ENCODE peak calls at places on chromosomes 5 and 9, in eight cellular contexts. One of them, this sample, is unnamed.

GRCh38 chr5:65819215-65819904 is 97.4 kb downstream of the NLN start:
- DNase-seq in MCF 10A: no peak
- DNase-seq in left ventricle myocardium inferior: no peak
- DNase-seq in body of pancreas: no peak
- DNase-seq in HCEC 1CT: no peak
- DNase-seq in stromal cell of bone marrow: no peak
- DNase-seq in ureter: no peak
- DNase-seq in activated CD4-positive, alpha-beta T cell treated with anti-CD3 and anti-CD28 coated beads, Interleukin-2, amount 50 U/mL, for 48 hours: no peak
- DNase-seq in this sample: no peak

GRCh38 chr9:72327631-72328030 is 37.4 kb downstream of the ZFAND5 start:
- DNase-seq in activated CD4-positive, alpha-beta T cell treated with anti-CD3 and anti-CD28 coated beads, Interleukin-2, amount 50 U/mL, for 48 hours: no peak
- DNase-seq in stromal cell of bone marrow: no peak
- DNase-seq in body of pancreas: no peak
- DNase-seq in MCF 10A: no peak
- DNase-seq in HCEC 1CT: no peak
- DNase-seq in left ventricle myocardium inferior: no peak
- DNase-seq in ureter: no peak
- DNase-seq in this sample: no peak

GRCh38 chr5:133680830-133681555 is 68.7 kb upstream of the FSTL4 start:
- DNase-seq in ureter: no peak
- DNase-seq in MCF 10A: no peak
- DNase-seq in HCEC 1CT: no peak
- DNase-seq in left ventricle myocardium inferior: no peak
- DNase-seq in activated CD4-positive, alpha-beta T cell treated with anti-CD3 and anti-CD28 coated beads, Interleukin-2, amount 50 U/mL, for 48 hours: no peak
- DNase-seq in stromal cell of bone marrow: no peak
- DNase-seq in body of pancreas: no peak
- DNase-seq in this sample: no peak

GRCh38 chr5:21058290-21058689 is 1070.3 kb upstream of the CDH18 start:
- DNase-seq in MCF 10A: no peak
- DNase-seq in left ventricle myocardium inferior: no peak
- DNase-seq in HCEC 1CT: no peak
- DNase-seq in body of pancreas: no peak
- DNase-seq in stromal cell of bone marrow: no peak
- DNase-seq in ureter: no peak
- DNase-seq in activated CD4-positive, alpha-beta T cell treated with anti-CD3 and anti-CD28 coated beads, Interleukin-2, amount 50 U/mL, for 48 hours: no peak
- DNase-seq in this sample: no peak

GRCh38 chr5:139696894-139697658 is 48.9 kb downstream of the CXXC5 start:
- DNase-seq in stromal cell of bone marrow: peak
- DNase-seq in activated CD4-positive, alpha-beta T cell treated with anti-CD3 and anti-CD28 coated beads, Interleukin-2, amount 50 U/mL, for 48 hours: peak
- DNase-seq in MCF 10A: no peak
- DNase-seq in left ventricle myocardium inferior: peak
- DNase-seq in ureter: peak
- DNase-seq in body of pancreas: peak
- DNase-seq in HCEC 1CT: peak
- DNase-seq in this sample: peak

GRCh38 chr5:135493406-135494180 is 41.4 kb upstream of the TIFAB start:
- DNase-seq in MCF 10A: peak
- DNase-seq in ureter: peak
- DNase-seq in activated CD4-positive, alpha-beta T cell treated with anti-CD3 and anti-CD28 coated beads, Interleukin-2, amount 50 U/mL, for 48 hours: no peak
- DNase-seq in body of pancreas: no peak
- DNase-seq in left ventricle myocardium inferior: no peak
- DNase-seq in HCEC 1CT: peak
- DNase-seq in stromal cell of bone marrow: peak
- DNase-seq in this sample: no peak

GRCh38 chr5:10652151-10652550 is 88.3 kb downstream of the ANKRD33B start:
- DNase-seq in left ventricle myocardium inferior: no peak
- DNase-seq in MCF 10A: no peak
- DNase-seq in stromal cell of bone marrow: no peak
- DNase-seq in body of pancreas: no peak
- DNase-seq in HCEC 1CT: no peak
- DNase-seq in ureter: no peak
- DNase-seq in activated CD4-positive, alpha-beta T cell treated with anti-CD3 and anti-CD28 coated beads, Interleukin-2, amount 50 U/mL, for 48 hours: no peak
- DNase-seq in this sample: no peak

GRCh38 chr5:1526681-1527131 is 2.9 kb upstream of the LPCAT1 start:
- DNase-seq in ureter: peak
- DNase-seq in left ventricle myocardium inferior: no peak
- DNase-seq in stromal cell of bone marrow: no peak
- DNase-seq in HCEC 1CT: no peak
- DNase-seq in MCF 10A: no peak
- DNase-seq in activated CD4-positive, alpha-beta T cell treated with anti-CD3 and anti-CD28 coated beads, Interleukin-2, amount 50 U/mL, for 48 hours: no peak
- DNase-seq in body of pancreas: no peak
- DNase-seq in this sample: no peak

GRCh38 chr9:91758491-91758981 is 191.5 kb downstream of the ROR2 start:
- DNase-seq in left ventricle myocardium inferior: no peak
- DNase-seq in stromal cell of bone marrow: peak
- DNase-seq in body of pancreas: peak
- DNase-seq in activated CD4-positive, alpha-beta T cell treated with anti-CD3 and anti-CD28 coated beads, Interleukin-2, amount 50 U/mL, for 48 hours: peak
- DNase-seq in HCEC 1CT: peak
- DNase-seq in ureter: no peak
- DNase-seq in MCF 10A: peak
- DNase-seq in this sample: peak

GRCh38 chr5:139212484-139212883 is 14.3 kb upstream of the SIL1 start:
- DNase-seq in stromal cell of bone marrow: no peak
- DNase-seq in MCF 10A: no peak
- DNase-seq in body of pancreas: no peak
- DNase-seq in left ventricle myocardium inferior: no peak
- DNase-seq in activated CD4-positive, alpha-beta T cell treated with anti-CD3 and anti-CD28 coated beads, Interleukin-2, amount 50 U/mL, for 48 hours: no peak
- DNase-seq in HCEC 1CT: no peak
- DNase-seq in ureter: no peak
- DNase-seq in this sample: no peak

GRCh38 chr9:83384214-83384613 is 154.0 kb downstream of the FRMD3 start:
- DNase-seq in stromal cell of bone marrow: no peak
- DNase-seq in ureter: no peak
- DNase-seq in body of pancreas: no peak
- DNase-seq in left ventricle myocardium inferior: no peak
- DNase-seq in activated CD4-positive, alpha-beta T cell treated with anti-CD3 and anti-CD28 coated beads, Interleukin-2, amount 50 U/mL, for 48 hours: no peak
- DNase-seq in MCF 10A: no peak
- DNase-seq in HCEC 1CT: no peak
- DNase-seq in this sample: no peak

GRCh38 chr9:91162311-91162710 is 199.4 kb downstream of the AUH start:
- DNase-seq in body of pancreas: no peak
- DNase-seq in activated CD4-positive, alpha-beta T cell treated with anti-CD3 and anti-CD28 coated beads, Interleukin-2, amount 50 U/mL, for 48 hours: no peak
- DNase-seq in MCF 10A: peak
- DNase-seq in stromal cell of bone marrow: peak
- DNase-seq in ureter: no peak
- DNase-seq in HCEC 1CT: peak
- DNase-seq in left ventricle myocardium inferior: no peak
- DNase-seq in this sample: no peak

GRCh38 chr5:179803651-179804598 is 2.7 kb downstream of the MGAT4B start:
- DNase-seq in stromal cell of bone marrow: no peak
- DNase-seq in HCEC 1CT: no peak
- DNase-seq in ureter: peak
- DNase-seq in body of pancreas: no peak
- DNase-seq in left ventricle myocardium inferior: no peak
- DNase-seq in activated CD4-positive, alpha-beta T cell treated with anti-CD3 and anti-CD28 coated beads, Interleukin-2, amount 50 U/mL, for 48 hours: peak
- DNase-seq in MCF 10A: no peak
- DNase-seq in this sample: no peak

GRCh38 chr5:172659909-172660628 is 19.0 kb downstream of the NEURL1B start:
- DNase-seq in activated CD4-positive, alpha-beta T cell treated with anti-CD3 and anti-CD28 coated beads, Interleukin-2, amount 50 U/mL, for 48 hours: no peak
- DNase-seq in left ventricle myocardium inferior: peak
- DNase-seq in stromal cell of bone marrow: no peak
- DNase-seq in ureter: peak
- DNase-seq in body of pancreas: peak
- DNase-seq in MCF 10A: no peak
- DNase-seq in HCEC 1CT: peak
- DNase-seq in this sample: no peak

GRCh38 chr9:88954073-88954472 is 37.2 kb upstream of the S1PR3 start:
- DNase-seq in stromal cell of bone marrow: no peak
- DNase-seq in ureter: no peak
- DNase-seq in body of pancreas: no peak
- DNase-seq in MCF 10A: peak
- DNase-seq in HCEC 1CT: no peak
- DNase-seq in activated CD4-positive, alpha-beta T cell treated with anti-CD3 and anti-CD28 coated beads, Interleukin-2, amount 50 U/mL, for 48 hours: no peak
- DNase-seq in left ventricle myocardium inferior: no peak
- DNase-seq in this sample: no peak

GRCh38 chr5:67160985-67161384 is 35.6 kb downstream of the CD180 start:
- DNase-seq in stromal cell of bone marrow: peak
- DNase-seq in activated CD4-positive, alpha-beta T cell treated with anti-CD3 and anti-CD28 coated beads, Interleukin-2, amount 50 U/mL, for 48 hours: no peak
- DNase-seq in body of pancreas: no peak
- DNase-seq in HCEC 1CT: peak
- DNase-seq in ureter: peak
- DNase-seq in MCF 10A: peak
- DNase-seq in left ventricle myocardium inferior: no peak
- DNase-seq in this sample: peak

GRCh38 chr5:116441223-116441622 is 133.4 kb downstream of the SEMA6A start:
- DNase-seq in MCF 10A: no peak
- DNase-seq in left ventricle myocardium inferior: no peak
- DNase-seq in activated CD4-positive, alpha-beta T cell treated with anti-CD3 and anti-CD28 coated beads, Interleukin-2, amount 50 U/mL, for 48 hours: no peak
- DNase-seq in HCEC 1CT: no peak
- DNase-seq in body of pancreas: no peak
- DNase-seq in ureter: no peak
- DNase-seq in stromal cell of bone marrow: no peak
- DNase-seq in this sample: no peak

GRCh38 chr9:13163287-13163686 is 116.2 kb downstream of the MPDZ start:
- DNase-seq in left ventricle myocardium inferior: no peak
- DNase-seq in stromal cell of bone marrow: no peak
- DNase-seq in activated CD4-positive, alpha-beta T cell treated with anti-CD3 and anti-CD28 coated beads, Interleukin-2, amount 50 U/mL, for 48 hours: no peak
- DNase-seq in body of pancreas: no peak
- DNase-seq in ureter: no peak
- DNase-seq in HCEC 1CT: no peak
- DNase-seq in MCF 10A: no peak
- DNase-seq in this sample: no peak

GRCh38 chr5:116395708-116396203 is 178.9 kb downstream of the SEMA6A start:
- DNase-seq in ureter: no peak
- DNase-seq in MCF 10A: no peak
- DNase-seq in activated CD4-positive, alpha-beta T cell treated with anti-CD3 and anti-CD28 coated beads, Interleukin-2, amount 50 U/mL, for 48 hours: no peak
- DNase-seq in body of pancreas: peak
- DNase-seq in stromal cell of bone marrow: no peak
- DNase-seq in left ventricle myocardium inferior: no peak
- DNase-seq in HCEC 1CT: no peak
- DNase-seq in this sample: no peak

GRCh38 chr5:861442-862366 is 10.9 kb upstream of the ZDHHC11 start:
- DNase-seq in ureter: no peak
- DNase-seq in MCF 10A: peak
- DNase-seq in left ventricle myocardium inferior: no peak
- DNase-seq in stromal cell of bone marrow: no peak
- DNase-seq in HCEC 1CT: no peak
- DNase-seq in activated CD4-positive, alpha-beta T cell treated with anti-CD3 and anti-CD28 coated beads, Interleukin-2, amount 50 U/mL, for 48 hours: no peak
- DNase-seq in body of pancreas: no peak
- DNase-seq in this sample: no peak

GRCh38 chr9:27487128-27487527 is 37.0 kb upstream of the IFNK start:
- DNase-seq in body of pancreas: no peak
- DNase-seq in HCEC 1CT: no peak
- DNase-seq in activated CD4-positive, alpha-beta T cell treated with anti-CD3 and anti-CD28 coated beads, Interleukin-2, amount 50 U/mL, for 48 hours: no peak
- DNase-seq in ureter: no peak
- DNase-seq in left ventricle myocardium inferior: no peak
- DNase-seq in MCF 10A: no peak
- DNase-seq in stromal cell of bone marrow: no peak
- DNase-seq in this sample: no peak

GRCh38 chr9:121870271-121870670 is 218.8 kb downstream of the DAB2IP start:
- DNase-seq in HCEC 1CT: no peak
- DNase-seq in activated CD4-positive, alpha-beta T cell treated with anti-CD3 and anti-CD28 coated beads, Interleukin-2, amount 50 U/mL, for 48 hours: no peak
- DNase-seq in ureter: no peak
- DNase-seq in stromal cell of bone marrow: no peak
- DNase-seq in body of pancreas: no peak
- DNase-seq in left ventricle myocardium inferior: no peak
- DNase-seq in MCF 10A: no peak
- DNase-seq in this sample: no peak

GRCh38 chr5:23234153-23234729 is 273.2 kb upstream of the PRDM9 start:
- DNase-seq in MCF 10A: no peak
- DNase-seq in stromal cell of bone marrow: no peak
- DNase-seq in body of pancreas: no peak
- DNase-seq in activated CD4-positive, alpha-beta T cell treated with anti-CD3 and anti-CD28 coated beads, Interleukin-2, amount 50 U/mL, for 48 hours: no peak
- DNase-seq in HCEC 1CT: no peak
- DNase-seq in ureter: no peak
- DNase-seq in left ventricle myocardium inferior: no peak
- DNase-seq in this sample: no peak

This sample was measured in Calu3.